ENCODE peak calls at places on chromosomes 2 and 18, in seven cellular contexts. One of them, this sample, is unnamed.

GRCh38 chr18:23542471-23542870 is 39.2 kb downstream of the RMC1 start:
- DNase-seq in hepatic stellate cell: no peak
- DNase-seq in RKO: no peak
- DNase-seq in endothelial cell: no peak
- DNase-seq in stimulated activated naive CD8-positive, alpha-beta T cell treated with anti-CD3 and anti-CD28 coated beads, Interleukin-15, Interleukin-2, amounts not matched to agents 100 U/mL and 50 U/mL, for 24 hours: no peak
- DNase-seq in activated T-helper 1 cell treated with anti-CD3 and anti-CD28 coated beads, Interleukin-12 subunit alpha, Interleukin-12 subunit beta, Interleukin-2, Interleukin-4 antibody, amounts not matched to agents 30 ng/mL and 10 ng/mL and 1 ng/mL, durations not matched to agents 14 hours and 24 hours and 36 hours: no peak
- DNase-seq in thoracic aorta: no peak
- DNase-seq in this sample: no peak

GRCh38 chr2:28430377-28430765 is 37.7 kb downstream of the FOSL2 start:
- DNase-seq in activated T-helper 1 cell treated with anti-CD3 and anti-CD28 coated beads, Interleukin-12 subunit alpha, Interleukin-12 subunit beta, Interleukin-2, Interleukin-4 antibody, amounts not matched to agents 30 ng/mL and 10 ng/mL and 1 ng/mL, durations not matched to agents 14 hours and 24 hours and 36 hours: no peak
- DNase-seq in endothelial cell: no peak
- DNase-seq in RKO: no peak
- DNase-seq in hepatic stellate cell: no peak
- DNase-seq in thoracic aorta: no peak
- DNase-seq in stimulated activated naive CD8-positive, alpha-beta T cell treated with anti-CD3 and anti-CD28 coated beads, Interleukin-15, Interleukin-2, amounts not matched to agents 100 U/mL and 50 U/mL, for 24 hours: no peak
- DNase-seq in this sample: no peak

GRCh38 chr2:136327162-136327852 is 209.4 kb upstream of the CXCR4 start:
- DNase-seq in thoracic aorta: no peak
- DNase-seq in endothelial cell: no peak
- DNase-seq in hepatic stellate cell: no peak
- DNase-seq in stimulated activated naive CD8-positive, alpha-beta T cell treated with anti-CD3 and anti-CD28 coated beads, Interleukin-15, Interleukin-2, amounts not matched to agents 100 U/mL and 50 U/mL, for 24 hours: peak; percentile 70
- DNase-seq in activated T-helper 1 cell treated with anti-CD3 and anti-CD28 coated beads, Interleukin-12 subunit alpha, Interleukin-12 subunit beta, Interleukin-2, Interleukin-4 antibody, amounts not matched to agents 30 ng/mL and 10 ng/mL and 1 ng/mL, durations not matched to agents 14 hours and 24 hours and 36 hours: peak; percentile 69
- DNase-seq in RKO: no peak
- DNase-seq in this sample: no peak

GRCh38 chr18:61702007-61702406 is 190.8 kb downstream of the RNF152 start:
- DNase-seq in activated T-helper 1 cell treated with anti-CD3 and anti-CD28 coated beads, Interleukin-12 subunit alpha, Interleukin-12 subunit beta, Interleukin-2, Interleukin-4 antibody, amounts not matched to agents 30 ng/mL and 10 ng/mL and 1 ng/mL, durations not matched to agents 14 hours and 24 hours and 36 hours: no peak
- DNase-seq in RKO: no peak
- DNase-seq in endothelial cell: no peak
- DNase-seq in thoracic aorta: no peak
- DNase-seq in stimulated activated naive CD8-positive, alpha-beta T cell treated with anti-CD3 and anti-CD28 coated beads, Interleukin-15, Interleukin-2, amounts not matched to agents 100 U/mL and 50 U/mL, for 24 hours: no peak
- DNase-seq in hepatic stellate cell: peak; percentile 46
- DNase-seq in this sample: no peak

GRCh38 chr2:179536185-179536584 is 271.6 kb upstream of the SESTD1 start:
- DNase-seq in hepatic stellate cell: no peak
- DNase-seq in thoracic aorta: no peak
- DNase-seq in RKO: no peak
- DNase-seq in endothelial cell: no peak
- DNase-seq in stimulated activated naive CD8-positive, alpha-beta T cell treated with anti-CD3 and anti-CD28 coated beads, Interleukin-15, Interleukin-2, amounts not matched to agents 100 U/mL and 50 U/mL, for 24 hours: no peak
- DNase-seq in activated T-helper 1 cell treated with anti-CD3 and anti-CD28 coated beads, Interleukin-12 subunit alpha, Interleukin-12 subunit beta, Interleukin-2, Interleukin-4 antibody, amounts not matched to agents 30 ng/mL and 10 ng/mL and 1 ng/mL, durations not matched to agents 14 hours and 24 hours and 36 hours: no peak
- DNase-seq in this sample: no peak

GRCh38 chr2:30180230-30180629 is 33.4 kb downstream of the YPEL5 start:
- DNase-seq in RKO: no peak
- DNase-seq in endothelial cell: no peak
- DNase-seq in activated T-helper 1 cell treated with anti-CD3 and anti-CD28 coated beads, Interleukin-12 subunit alpha, Interleukin-12 subunit beta, Interleukin-2, Interleukin-4 antibody, amounts not matched to agents 30 ng/mL and 10 ng/mL and 1 ng/mL, durations not matched to agents 14 hours and 24 hours and 36 hours: no peak
- DNase-seq in stimulated activated naive CD8-positive, alpha-beta T cell treated with anti-CD3 and anti-CD28 coated beads, Interleukin-15, Interleukin-2, amounts not matched to agents 100 U/mL and 50 U/mL, for 24 hours: no peak
- DNase-seq in thoracic aorta: no peak
- DNase-seq in hepatic stellate cell: no peak
- DNase-seq in this sample: no peak

GRCh38 chr2:205769494-205769848 is 87.2 kb downstream of the NRP2 start:
- DNase-seq in RKO: no peak
- DNase-seq in hepatic stellate cell: no peak
- DNase-seq in thoracic aorta: no peak
- DNase-seq in stimulated activated naive CD8-positive, alpha-beta T cell treated with anti-CD3 and anti-CD28 coated beads, Interleukin-15, Interleukin-2, amounts not matched to agents 100 U/mL and 50 U/mL, for 24 hours: no peak
- DNase-seq in endothelial cell: no peak
- DNase-seq in activated T-helper 1 cell treated with anti-CD3 and anti-CD28 coated beads, Interleukin-12 subunit alpha, Interleukin-12 subunit beta, Interleukin-2, Interleukin-4 antibody, amounts not matched to agents 30 ng/mL and 10 ng/mL and 1 ng/mL, durations not matched to agents 14 hours and 24 hours and 36 hours: no peak
- DNase-seq in this sample: no peak

GRCh38 chr2:105824446-105824845 is 79.7 kb downstream of the NCK2 start:
- DNase-seq in hepatic stellate cell: no peak
- DNase-seq in thoracic aorta: no peak
- DNase-seq in stimulated activated naive CD8-positive, alpha-beta T cell treated with anti-CD3 and anti-CD28 coated beads, Interleukin-15, Interleukin-2, amounts not matched to agents 100 U/mL and 50 U/mL, for 24 hours: no peak
- DNase-seq in endothelial cell: no peak
- DNase-seq in RKO: no peak
- DNase-seq in activated T-helper 1 cell treated with anti-CD3 and anti-CD28 coated beads, Interleukin-12 subunit alpha, Interleukin-12 subunit beta, Interleukin-2, Interleukin-4 antibody, amounts not matched to agents 30 ng/mL and 10 ng/mL and 1 ng/mL, durations not matched to agents 14 hours and 24 hours and 36 hours: no peak
- DNase-seq in this sample: no peak

GRCh38 chr18:74314759-74315463 is 728 bp upstream of the C18orf63 start:
- DNase-seq in stimulated activated naive CD8-positive, alpha-beta T cell treated with anti-CD3 and anti-CD28 coated beads, Interleukin-15, Interleukin-2, amounts not matched to agents 100 U/mL and 50 U/mL, for 24 hours: no peak
- DNase-seq in thoracic aorta: no peak
- DNase-seq in endothelial cell: no peak
- DNase-seq in hepatic stellate cell: no peak
- DNase-seq in RKO: no peak
- DNase-seq in activated T-helper 1 cell treated with anti-CD3 and anti-CD28 coated beads, Interleukin-12 subunit alpha, Interleukin-12 subunit beta, Interleukin-2, Interleukin-4 antibody, amounts not matched to agents 30 ng/mL and 10 ng/mL and 1 ng/mL, durations not matched to agents 14 hours and 24 hours and 36 hours: no peak
- DNase-seq in this sample: no peak

GRCh38 chr2:48589170-48589767 is 28.4 kb upstream of the GTF2A1L start:
- DNase-seq in endothelial cell: peak; percentile 44
- DNase-seq in thoracic aorta: no peak
- DNase-seq in activated T-helper 1 cell treated with anti-CD3 and anti-CD28 coated beads, Interleukin-12 subunit alpha, Interleukin-12 subunit beta, Interleukin-2, Interleukin-4 antibody, amounts not matched to agents 30 ng/mL and 10 ng/mL and 1 ng/mL, durations not matched to agents 14 hours and 24 hours and 36 hours: no peak
- DNase-seq in hepatic stellate cell: peak; percentile 47
- DNase-seq in stimulated activated naive CD8-positive, alpha-beta T cell treated with anti-CD3 and anti-CD28 coated beads, Interleukin-15, Interleukin-2, amounts not matched to agents 100 U/mL and 50 U/mL, for 24 hours: peak; percentile 11
- DNase-seq in RKO: peak; percentile 49
- DNase-seq in this sample: no peak

GRCh38 chr2:29323961-29324360 is 208.7 kb downstream of the CLIP4 start:
- DNase-seq in hepatic stellate cell: peak; percentile 45
- DNase-seq in stimulated activated naive CD8-positive, alpha-beta T cell treated with anti-CD3 and anti-CD28 coated beads, Interleukin-15, Interleukin-2, amounts not matched to agents 100 U/mL and 50 U/mL, for 24 hours: no peak
- DNase-seq in RKO: no peak
- DNase-seq in activated T-helper 1 cell treated with anti-CD3 and anti-CD28 coated beads, Interleukin-12 subunit alpha, Interleukin-12 subunit beta, Interleukin-2, Interleukin-4 antibody, amounts not matched to agents 30 ng/mL and 10 ng/mL and 1 ng/mL, durations not matched to agents 14 hours and 24 hours and 36 hours: no peak
- DNase-seq in thoracic aorta: no peak
- DNase-seq in endothelial cell: no peak
- DNase-seq in this sample: no peak

GRCh38 chr2:112627060-112628040 is 18.4 kb upstream of the SLC20A1 start:
- DNase-seq in RKO: peak; percentile 67
- DNase-seq in hepatic stellate cell: peak; percentile 83
- DNase-seq in stimulated activated naive CD8-positive, alpha-beta T cell treated with anti-CD3 and anti-CD28 coated beads, Interleukin-15, Interleukin-2, amounts not matched to agents 100 U/mL and 50 U/mL, for 24 hours: peak; percentile 4
- DNase-seq in activated T-helper 1 cell treated with anti-CD3 and anti-CD28 coated beads, Interleukin-12 subunit alpha, Interleukin-12 subunit beta, Interleukin-2, Interleukin-4 antibody, amounts not matched to agents 30 ng/mL and 10 ng/mL and 1 ng/mL, durations not matched to agents 14 hours and 24 hours and 36 hours: no peak
- DNase-seq in thoracic aorta: no peak
- DNase-seq in endothelial cell: peak; percentile 27
- DNase-seq in this sample: peak; percentile 33

GRCh38 chr18:46732201-46732600 is 24.7 kb downstream of the ST8SIA5 start:
- DNase-seq in RKO: no peak
- DNase-seq in endothelial cell: no peak
- DNase-seq in hepatic stellate cell: no peak
- DNase-seq in stimulated activated naive CD8-positive, alpha-beta T cell treated with anti-CD3 and anti-CD28 coated beads, Interleukin-15, Interleukin-2, amounts not matched to agents 100 U/mL and 50 U/mL, for 24 hours: no peak
- DNase-seq in thoracic aorta: no peak
- DNase-seq in activated T-helper 1 cell treated with anti-CD3 and anti-CD28 coated beads, Interleukin-12 subunit alpha, Interleukin-12 subunit beta, Interleukin-2, Interleukin-4 antibody, amounts not matched to agents 30 ng/mL and 10 ng/mL and 1 ng/mL, durations not matched to agents 14 hours and 24 hours and 36 hours: no peak
- DNase-seq in this sample: no peak

GRCh38 chr2:215060851-215061541 is 77.4 kb downstream of the ABCA12 start:
- DNase-seq in endothelial cell: no peak
- DNase-seq in hepatic stellate cell: no peak
- DNase-seq in thoracic aorta: no peak
- DNase-seq in RKO: no peak
- DNase-seq in stimulated activated naive CD8-positive, alpha-beta T cell treated with anti-CD3 and anti-CD28 coated beads, Interleukin-15, Interleukin-2, amounts not matched to agents 100 U/mL and 50 U/mL, for 24 hours: no peak
- DNase-seq in activated T-helper 1 cell treated with anti-CD3 and anti-CD28 coated beads, Interleukin-12 subunit alpha, Interleukin-12 subunit beta, Interleukin-2, Interleukin-4 antibody, amounts not matched to agents 30 ng/mL and 10 ng/mL and 1 ng/mL, durations not matched to agents 14 hours and 24 hours and 36 hours: no peak
- DNase-seq in this sample: no peak

GRCh38 chr2:187434342-187434785 is 13.7 kb downstream of the CALCRL start:
- DNase-seq in endothelial cell: no peak
- DNase-seq in hepatic stellate cell: no peak
- DNase-seq in thoracic aorta: no peak
- DNase-seq in activated T-helper 1 cell treated with anti-CD3 and anti-CD28 coated beads, Interleukin-12 subunit alpha, Interleukin-12 subunit beta, Interleukin-2, Interleukin-4 antibody, amounts not matched to agents 30 ng/mL and 10 ng/mL and 1 ng/mL, durations not matched to agents 14 hours and 24 hours and 36 hours: no peak
- DNase-seq in RKO: no peak
- DNase-seq in stimulated activated naive CD8-positive, alpha-beta T cell treated with anti-CD3 and anti-CD28 coated beads, Interleukin-15, Interleukin-2, amounts not matched to agents 100 U/mL and 50 U/mL, for 24 hours: no peak
- DNase-seq in this sample: no peak

GRCh38 chr2:129231924-129232323 is 747.5 kb upstream of the RAB6C start:
- DNase-seq in hepatic stellate cell: no peak
- DNase-seq in RKO: no peak
- DNase-seq in stimulated activated naive CD8-positive, alpha-beta T cell treated with anti-CD3 and anti-CD28 coated beads, Interleukin-15, Interleukin-2, amounts not matched to agents 100 U/mL and 50 U/mL, for 24 hours: no peak
- DNase-seq in thoracic aorta: no peak
- DNase-seq in activated T-helper 1 cell treated with anti-CD3 and anti-CD28 coated beads, Interleukin-12 subunit alpha, Interleukin-12 subunit beta, Interleukin-2, Interleukin-4 antibody, amounts not matched to agents 30 ng/mL and 10 ng/mL and 1 ng/mL, durations not matched to agents 14 hours and 24 hours and 36 hours: no peak
- DNase-seq in endothelial cell: no peak
- DNase-seq in this sample: no peak

GRCh38 chr2:188766086-188766856 is 207.9 kb upstream of the COL3A1 start:
- DNase-seq in hepatic stellate cell: no peak
- DNase-seq in thoracic aorta: no peak
- DNase-seq in RKO: no peak
- DNase-seq in stimulated activated naive CD8-positive, alpha-beta T cell treated with anti-CD3 and anti-CD28 coated beads, Interleukin-15, Interleukin-2, amounts not matched to agents 100 U/mL and 50 U/mL, for 24 hours: no peak
- DNase-seq in activated T-helper 1 cell treated with anti-CD3 and anti-CD28 coated beads, Interleukin-12 subunit alpha, Interleukin-12 subunit beta, Interleukin-2, Interleukin-4 antibody, amounts not matched to agents 30 ng/mL and 10 ng/mL and 1 ng/mL, durations not matched to agents 14 hours and 24 hours and 36 hours: no peak
- DNase-seq in endothelial cell: no peak
- DNase-seq in this sample: no peak

GRCh38 chr2:141200191-141200590 is 930.6 kb downstream of the LRP1B start:
- DNase-seq in RKO: no peak
- DNase-seq in thoracic aorta: no peak
- DNase-seq in hepatic stellate cell: no peak
- DNase-seq in activated T-helper 1 cell treated with anti-CD3 and anti-CD28 coated beads, Interleukin-12 subunit alpha, Interleukin-12 subunit beta, Interleukin-2, Interleukin-4 antibody, amounts not matched to agents 30 ng/mL and 10 ng/mL and 1 ng/mL, durations not matched to agents 14 hours and 24 hours and 36 hours: no peak
- DNase-seq in stimulated activated naive CD8-positive, alpha-beta T cell treated with anti-CD3 and anti-CD28 coated beads, Interleukin-15, Interleukin-2, amounts not matched to agents 100 U/mL and 50 U/mL, for 24 hours: no peak
- DNase-seq in endothelial cell: no peak
- DNase-seq in this sample: no peak

GRCh38 chr2:24077879-24078278 is 1.8 kb upstream of the SF3B6 start:
- DNase-seq in endothelial cell: no peak
- DNase-seq in hepatic stellate cell: no peak
- DNase-seq in thoracic aorta: no peak
- DNase-seq in activated T-helper 1 cell treated with anti-CD3 and anti-CD28 coated beads, Interleukin-12 subunit alpha, Interleukin-12 subunit beta, Interleukin-2, Interleukin-4 antibody, amounts not matched to agents 30 ng/mL and 10 ng/mL and 1 ng/mL, durations not matched to agents 14 hours and 24 hours and 36 hours: no peak
- DNase-seq in RKO: no peak
- DNase-seq in stimulated activated naive CD8-positive, alpha-beta T cell treated with anti-CD3 and anti-CD28 coated beads, Interleukin-15, Interleukin-2, amounts not matched to agents 100 U/mL and 50 U/mL, for 24 hours: no peak
- DNase-seq in this sample: no peak

GRCh38 chr2:54204476-54204875 is 51.6 kb downstream of the TSPYL6 start:
- DNase-seq in activated T-helper 1 cell treated with anti-CD3 and anti-CD28 coated beads, Interleukin-12 subunit alpha, Interleukin-12 subunit beta, Interleukin-2, Interleukin-4 antibody, amounts not matched to agents 30 ng/mL and 10 ng/mL and 1 ng/mL, durations not matched to agents 14 hours and 24 hours and 36 hours: no peak
- DNase-seq in stimulated activated naive CD8-positive, alpha-beta T cell treated with anti-CD3 and anti-CD28 coated beads, Interleukin-15, Interleukin-2, amounts not matched to agents 100 U/mL and 50 U/mL, for 24 hours: no peak
- DNase-seq in hepatic stellate cell: no peak
- DNase-seq in RKO: no peak
- DNase-seq in thoracic aorta: no peak
- DNase-seq in endothelial cell: no peak
- DNase-seq in this sample: no peak

GRCh38 chr2:164954954-164955701 is at the start of gene SLC38A11:
- DNase-seq in RKO: no peak
- DNase-seq in stimulated activated naive CD8-positive, alpha-beta T cell treated with anti-CD3 and anti-CD28 coated beads, Interleukin-15, Interleukin-2, amounts not matched to agents 100 U/mL and 50 U/mL, for 24 hours: no peak
- DNase-seq in activated T-helper 1 cell treated with anti-CD3 and anti-CD28 coated beads, Interleukin-12 subunit alpha, Interleukin-12 subunit beta, Interleukin-2, Interleukin-4 antibody, amounts not matched to agents 30 ng/mL and 10 ng/mL and 1 ng/mL, durations not matched to agents 14 hours and 24 hours and 36 hours: no peak
- DNase-seq in endothelial cell: peak; percentile 8
- DNase-seq in thoracic aorta: no peak
- DNase-seq in hepatic stellate cell: peak; percentile 22
- DNase-seq in this sample: no peak